ENCODE peak calls at places on chromosome 13, in five cellular contexts. I is esophagus muscularis mucosa, D is breast epithelium, T is transverse colon, Z is stomach. V is an unnamed sample.

GRCh38 chr13:100493418-100493817 is 95.2 kb downstream of the GGACT start:
- DNase-seq in I (no peak), D (no peak), T (no peak), Z (no peak), V (no peak)

GRCh38 chr13:29567411-29567810 is 28.1 kb downstream of the SLC7A1 start:
- DNase-seq in I (no peak), D (no peak), T (no peak), Z (no peak), V (no peak)

GRCh38 chr13:101489635-101490034 is 37.2 kb downstream of the ITGBL1 start:
- DNase-seq in I (no peak), D (no peak), T (no peak), Z (no peak), V (no peak)

GRCh38 chr13:113914333-113915011 is 50.6 kb upstream of the GAS6 start:
- DNase-seq in I (peak), D (peak), T (no peak), Z (peak), V (no peak)

GRCh38 chr13:99572131-99572530 is 70.9 kb downstream of the TM9SF2 start:
- DNase-seq in I (no peak), D (no peak), T (no peak), Z (no peak), V (no peak)

GRCh38 chr13:25588336-25589060 is 216.7 kb downstream of the ATP8A2 start:
- DNase-seq in I (peak), D (no peak), T (no peak), Z (no peak), V (no peak)

GRCh38 chr13:52599037-52599852 is 43.0 kb upstream of the HNRNPA1L2 start:
- DNase-seq in I (no peak), D (no peak), T (no peak), Z (no peak), V (no peak)

GRCh38 chr13:38045278-38046048 is 175.9 kb upstream of the TRPC4 start:
- DNase-seq in I (no peak), D (no peak), T (no peak), Z (no peak), V (no peak)

GRCh38 chr13:99151516-99151915 is 49.1 kb upstream of the UBAC2 start:
- DNase-seq in I (no peak), D (no peak), T (no peak), Z (no peak), V (no peak)

GRCh38 chr13:74201530-74201929 is 67.3 kb upstream of the KLF12 start:
- DNase-seq in I (no peak), D (no peak), T (no peak), Z (no peak), V (no peak)

GRCh38 chr13:27168870-27169525 is 2.6 kb downstream of the USP12 start:
- DNase-seq in I (no peak), D (no peak), T (peak), Z (no peak), V (no peak)

GRCh38 chr13:42788601-42789000 is 7.2 kb downstream of the FAM216B start:
- DNase-seq in I (no peak), D (no peak), T (no peak), Z (no peak), V (no peak)

GRCh38 chr13:66689628-66690027 is 540.5 kb downstream of the PCDH9 start:
- DNase-seq in I (no peak), D (no peak), T (no peak), Z (no peak), V (no peak)

GRCh38 chr13:30735025-30735967 is at the start of gene ALOX5AP:
- DNase-seq in I (no peak), D (no peak), T (peak), Z (peak), V (peak)

GRCh38 chr13:73467103-73467502 is 408.3 kb downstream of the KLF5 start:
- DNase-seq in I (no peak), D (no peak), T (no peak), Z (no peak), V (no peak)

GRCh38 chr13:112959206-112959605 is 9.8 kb upstream of the MCF2L start:
- DNase-seq in I (no peak), D (no peak), T (no peak), Z (no peak), V (peak)

GRCh38 chr13:43170497-43170896 is 147.1 kb downstream of the DNAJC15 start:
- DNase-seq in I (peak), D (no peak), T (no peak), Z (no peak), V (no peak)

GRCh38 chr13:30388401-30389283 is 33.7 kb upstream of the UBE2L5 start:
- DNase-seq in I (no peak), D (no peak), T (no peak), Z (no peak), V (no peak)

GRCh38 chr13:86974995-86975328 is 696.2 kb upstream of the SLITRK5 start:
- DNase-seq in I (no peak), D (no peak), T (no peak), Z (no peak), V (no peak)

GRCh38 chr13:78265098-78265497 is 338.3 kb downstream of the POU4F1 start:
- DNase-seq in I (no peak), D (no peak), T (no peak), Z (no peak), V (no peak)

GRCh38 chr13:80408270-80408669 is 67.3 kb upstream of the SPRY2 start:
- DNase-seq in I (no peak), D (no peak), T (no peak), Z (no peak), V (no peak)

GRCh38 chr13:101211261-101211660 is 205.0 kb downstream of the NALCN start:
- DNase-seq in I (no peak), D (no peak), T (no peak), Z (no peak), V (no peak)

GRCh38 chr13:89401209-89401810 is 1730.1 kb downstream of the SLITRK5 start:
- DNase-seq in I (no peak), D (no peak), T (no peak), Z (no peak), V (no peak)

GRCh38 chr13:51050021-51050886 is 60.8 kb downstream of the C13orf42 start:
- DNase-seq in I (peak), D (no peak), T (no peak), Z (no peak), V (no peak)

GRCh38 chr13:53189162-53189561 is 160.5 kb downstream of the OLFM4 start:
- DNase-seq in I (no peak), D (no peak), T (no peak), Z (no peak), V (no peak)

GRCh38 chr13:62123409-62123808 is 707.8 kb upstream of the PCDH20 start:
- DNase-seq in I (no peak), D (no peak), T (no peak), Z (no peak), V (no peak)

GRCh38 chr13:75410207-75410606 is 71.8 kb downstream of the TBC1D4 start:
- DNase-seq in I (no peak), D (no peak), T (no peak), Z (no peak), V (no peak)

GRCh38 chr13:43085545-43085944 is 62.2 kb downstream of the DNAJC15 start:
- DNase-seq in I (no peak), D (no peak), T (no peak), Z (no peak), V (no peak)

GRCh38 chr13:48234652-48235099 is 1.7 kb downstream of the ITM2B start:
- DNase-seq in I (no peak), D (no peak), T (no peak), Z (no peak), V (no peak)

GRCh38 chr13:93473441-93474270 is 247.0 kb downstream of the GPC6 start:
- DNase-seq in I (no peak), D (no peak), T (no peak), Z (no peak), V (peak)

GRCh38 chr13:43666403-43666802 is 120.4 kb downstream of the ENOX1 start:
- DNase-seq in I (no peak), D (no peak), T (peak), Z (no peak), V (no peak)

GRCh38 chr13:101230271-101230890 is 185.9 kb downstream of the NALCN start:
- DNase-seq in I (no peak), D (no peak), T (no peak), Z (no peak), V (no peak)

GRCh38 chr13:39888865-39889810 is 233.7 kb downstream of the COG6 start:
- DNase-seq in I (peak), D (no peak), T (no peak), Z (no peak), V (no peak)
- TF ChIP-seq POLR2AphosphoS5 in I (no peak), D (no peak), T (no peak), Z (no peak), V (no peak)

DNA sequence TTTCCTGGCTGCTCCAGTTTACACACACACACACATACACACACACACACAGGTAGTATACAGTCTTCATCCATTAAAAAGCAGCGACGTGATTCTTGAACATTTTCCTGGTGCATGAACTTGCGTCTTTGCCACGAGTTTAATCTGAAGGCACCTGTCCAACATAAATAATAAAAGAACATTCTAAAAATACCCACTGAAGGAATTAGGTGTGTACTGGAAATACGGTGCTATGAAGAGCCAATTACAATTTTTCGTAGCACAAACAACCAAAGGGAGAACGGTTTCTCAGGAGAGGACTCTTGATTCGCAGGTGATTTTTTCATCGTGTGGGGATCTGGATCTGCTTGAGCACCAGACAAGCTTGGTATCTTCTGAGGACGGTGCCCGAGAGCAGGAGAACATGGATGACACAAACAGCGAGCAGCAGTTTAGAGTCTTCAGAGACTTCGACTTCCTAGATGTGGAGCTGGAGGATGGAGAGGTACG is 61.2 kb downstream of the ZAR1L start:
- DNase-seq in I (no peak), D (no peak), T (no peak), Z (peak), V (no peak)
- TF ChIP-seq POLR2A in I (no peak), D (no peak), T (no peak), Z (peak), V (no peak)

GRCh38 chr13:31755211-31755610 is 15.9 kb downstream of the RXFP2 start:
- DNase-seq in I (no peak), D (no peak), T (no peak), Z (no peak), V (no peak)

GRCh38 chr13:31761951-31762350 is 22.6 kb downstream of the RXFP2 start:
- DNase-seq in I (no peak), D (no peak), T (no peak), Z (no peak), V (no peak)

GRCh38 chr13:31755803-31756212 is 16.5 kb downstream of the RXFP2 start:
- DNase-seq in I (no peak), D (no peak), T (no peak), Z (no peak), V (no peak)

DNA sequence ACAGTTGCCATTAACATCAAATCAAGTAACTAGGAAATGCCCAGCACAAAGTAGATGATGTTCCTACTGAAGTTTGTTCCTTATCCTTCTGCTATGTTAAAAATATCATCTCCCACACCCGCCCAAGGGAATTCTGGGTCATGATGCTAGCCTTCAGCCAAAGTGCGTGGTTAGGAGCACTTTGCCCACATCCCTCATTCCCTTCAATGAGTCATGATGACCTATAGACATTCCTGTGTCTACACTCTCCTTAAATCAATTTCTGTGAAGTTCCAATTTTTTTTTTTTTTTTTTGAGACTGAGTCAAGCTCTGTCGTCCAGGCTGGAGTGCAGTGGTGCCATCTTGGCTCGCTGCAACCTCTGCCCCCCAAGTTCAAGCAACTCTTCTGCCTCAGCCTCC is 17.0 kb downstream of the RXFP2 start:
- DNase-seq in I (no peak), D (no peak), T (no peak), Z (no peak), V (no peak)
- H3K27ac ChIP-seq in I (no peak), D (no peak), T (no peak), Z (no peak), V (no peak)

GRCh38 chr13:49597043-49597669 is 11.8 kb upstream of the RCBTB1 start:
- DNase-seq in I (no peak), D (no peak), T (no peak), Z (no peak), V (no peak)
- TF ChIP-seq POLR2AphosphoS5 in I (no peak), D (no peak), T (no peak), Z (no peak), V (no peak)

GRCh38 chr13:76644906-76645305 is 241.3 kb downstream of the KCTD12 start:
- DNase-seq in I (no peak), D (no peak), T (no peak), Z (no peak), V (no peak)
- TF ChIP-seq POLR2A in I (no peak), D (no peak), T (no peak), Z (no peak), V (no peak)

GRCh38 chr13:110331362-110331761 is 24.3 kb downstream of the COL4A2 start:
- DNase-seq in I (no peak), D (peak), T (no peak), Z (no peak), V (no peak)
- H3K27ac ChIP-seq in I (peak), D (peak), T (peak), Z (peak), V (no peak)

GRCh38 chr13:91358384-91358776 is 10.9 kb downstream of the MIR17HG start:
- DNase-seq in I (no peak), D (no peak), T (no peak), Z (peak), V (no peak)

GRCh38 chr13:91357613-91358383 is 10.3 kb downstream of the MIR17HG start:
- DNase-seq in I (no peak), D (no peak), T (no peak), Z (no peak), V (no peak)

GRCh38 chr13:91356919-91357612 is 9.6 kb downstream of the MIR17HG start:
- DNase-seq in I (no peak), D (no peak), T (no peak), Z (no peak), V (no peak)

GRCh38 chr13:91355099-91355825 is 7.8 kb downstream of the MIR17HG start:
- DNase-seq in I (no peak), D (no peak), T (no peak), Z (no peak), V (no peak)

GRCh38 chr13:91355826-91356710 is 8.6 kb downstream of the MIR17HG start:
- DNase-seq in I (no peak), D (no peak), T (no peak), Z (no peak), V (no peak)
- TF ChIP-seq POLR2AphosphoS5 in I (no peak), D (no peak), T (no peak), Z (no peak), V (no peak)

DNA sequence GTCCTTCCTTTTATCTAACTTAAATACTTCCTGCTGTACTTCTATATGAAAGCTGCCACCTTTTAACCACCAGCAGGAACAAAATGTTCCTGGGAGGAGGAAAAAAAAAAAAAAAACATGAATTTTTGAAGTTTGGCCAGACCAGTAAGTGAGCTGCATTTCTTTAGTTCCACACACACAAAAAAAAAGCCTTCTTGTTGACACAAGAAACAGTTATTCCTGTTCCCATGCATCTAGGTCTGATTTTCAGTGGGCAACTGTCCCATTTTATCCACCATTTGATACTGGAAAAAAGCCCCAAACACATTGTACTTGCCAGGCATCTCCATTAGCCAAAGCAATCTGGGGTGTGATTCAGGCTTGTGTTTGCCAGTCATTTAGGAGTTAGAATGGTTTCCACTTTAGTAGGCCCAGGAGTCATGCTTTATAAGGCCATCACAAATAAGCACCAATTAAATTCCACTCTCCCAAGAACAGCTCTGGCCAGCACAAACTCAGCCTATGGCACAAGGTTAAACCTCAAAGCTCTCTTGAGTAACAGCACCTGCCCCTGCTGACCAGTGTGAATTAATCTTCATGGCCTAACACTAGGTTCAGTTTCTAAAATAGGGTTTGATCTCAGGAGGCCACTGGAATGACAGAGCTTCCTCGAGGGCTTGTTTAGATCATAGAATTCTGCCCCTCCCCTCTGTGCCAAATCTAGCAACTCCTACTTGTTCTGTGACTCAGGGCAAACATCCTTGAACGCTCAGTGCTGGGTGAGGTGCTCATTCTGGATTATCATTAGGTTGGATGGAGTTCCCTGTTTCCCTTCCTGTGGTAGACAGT is 67.1 kb downstream of the NUFIP1 start:
- DNase-seq in I (peak), D (no peak), T (peak), Z (peak), V (no peak)
- TF ChIP-seq POLR2A in I (no peak), D (no peak), T (peak), Z (no peak), V (no peak)

GRCh38 chr13:41384749-41385503 is 72.4 kb upstream of the RGCC start:
- DNase-seq in I (no peak), D (no peak), T (no peak), Z (no peak), V (no peak)

GRCh38 chr13:41388143-41388881 is 69.0 kb upstream of the RGCC start:
- DNase-seq in I (no peak), D (no peak), T (no peak), Z (no peak), V (no peak)

GRCh38 chr13:41386206-41386605 is 71.1 kb upstream of the RGCC start:
- DNase-seq in I (no peak), D (no peak), T (no peak), Z (no peak), V (no peak)

DNA sequence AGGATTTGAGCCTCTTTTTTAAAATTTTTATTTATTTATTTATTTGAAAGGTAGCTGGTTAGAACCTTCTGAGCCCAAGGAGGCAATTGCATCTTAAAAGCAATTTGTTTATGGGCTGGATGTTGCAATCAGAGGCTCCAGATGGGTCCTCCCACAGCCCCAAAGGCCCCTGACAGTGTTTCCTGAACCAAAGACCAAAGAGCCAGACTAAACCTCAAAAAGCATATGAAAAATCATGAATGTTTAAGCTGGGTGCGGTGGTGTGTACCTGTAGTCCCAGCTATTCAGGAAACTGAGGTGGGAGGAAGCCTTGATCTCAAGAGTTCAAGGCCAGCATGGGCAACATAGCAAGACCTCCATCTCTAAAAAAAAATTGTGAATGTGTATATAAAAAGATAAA is 67.8 kb upstream of the RGCC start:
- DNase-seq in I (no peak), D (no peak), T (no peak), Z (no peak), V (no peak)
- H3K27ac ChIP-seq in I (no peak), D (no peak), T (no peak), Z (no peak), V (no peak)

GRCh38 chr13:47027797-47028437 is 131.1 kb upstream of the HTR2A start:
- DNase-seq in I (no peak), D (no peak), T (no peak), Z (no peak), V (no peak)
- TF ChIP-seq POLR2AphosphoS5 in I (no peak), D (no peak), T (no peak), Z (no peak), V (no peak)

V was measured in spleen.